ENCODE peak calls at places on chromosomes 4 and X, in eight cellular contexts. One of them, this sample, is unnamed.

GRCh38 chrX:40262641-40263560 is 165.1 kb upstream of the BCOR start:
- DNase-seq in NCI-H2029: no peak
- DNase-seq in OCI-LY7: no peak
- DNase-seq in AG08396: peak
- DNase-seq in right cardiac atrium: peak
- DNase-seq in RWPE2: no peak
- DNase-seq in occipital lobe: no peak
- DNase-seq in kidney: peak
- DNase-seq in this sample: no peak

GRCh38 chr4:169115897-169116254 is 105.8 kb upstream of the CBR4 start:
- DNase-seq in NCI-H2029: peak
- DNase-seq in OCI-LY7: no peak
- DNase-seq in AG08396: peak
- DNase-seq in right cardiac atrium: no peak
- DNase-seq in RWPE2: peak
- DNase-seq in occipital lobe: no peak
- DNase-seq in kidney: no peak
- DNase-seq in this sample: no peak

GRCh38 chr4:72302981-72303704 is 265.9 kb downstream of the ADAMTS3 start:
- DNase-seq in NCI-H2029: peak
- DNase-seq in OCI-LY7: peak
- DNase-seq in AG08396: peak
- DNase-seq in right cardiac atrium: no peak
- DNase-seq in RWPE2: no peak
- DNase-seq in occipital lobe: peak
- DNase-seq in kidney: no peak
- DNase-seq in this sample: peak

GRCh38 chrX:3141031-3141430 is 99.8 kb downstream of the ARSF start:
- DNase-seq in NCI-H2029: no peak
- DNase-seq in OCI-LY7: no peak
- DNase-seq in AG08396: no peak
- DNase-seq in right cardiac atrium: no peak
- DNase-seq in RWPE2: no peak
- DNase-seq in occipital lobe: no peak
- DNase-seq in kidney: no peak
- DNase-seq in this sample: no peak

GRCh38 chr4:23921447-23921845 is 31.6 kb upstream of the PPARGC1A start:
- DNase-seq in NCI-H2029: no peak
- DNase-seq in OCI-LY7: no peak
- DNase-seq in AG08396: no peak
- DNase-seq in right cardiac atrium: no peak
- DNase-seq in RWPE2: no peak
- DNase-seq in occipital lobe: no peak
- DNase-seq in kidney: no peak
- DNase-seq in this sample: no peak

GRCh38 chr4:57426779-57427395 is 316.7 kb upstream of the IGFBP7 start:
- DNase-seq in NCI-H2029: peak
- DNase-seq in OCI-LY7: peak
- DNase-seq in AG08396: peak
- DNase-seq in right cardiac atrium: peak
- DNase-seq in RWPE2: no peak
- DNase-seq in occipital lobe: peak
- DNase-seq in kidney: peak
- DNase-seq in this sample: peak

GRCh38 chr4:48439988-48440387 is 43.2 kb upstream of the SLC10A4 start:
- DNase-seq in NCI-H2029: no peak
- DNase-seq in OCI-LY7: no peak
- DNase-seq in AG08396: no peak
- DNase-seq in right cardiac atrium: no peak
- DNase-seq in RWPE2: no peak
- DNase-seq in occipital lobe: no peak
- DNase-seq in kidney: no peak
- DNase-seq in this sample: no peak

GRCh38 chr4:89915151-89915550 is 20.5 kb downstream of the MMRN1 start:
- DNase-seq in NCI-H2029: no peak
- DNase-seq in OCI-LY7: no peak
- DNase-seq in AG08396: no peak
- DNase-seq in right cardiac atrium: no peak
- DNase-seq in RWPE2: no peak
- DNase-seq in occipital lobe: no peak
- DNase-seq in kidney: no peak
- DNase-seq in this sample: no peak

GRCh38 chr4:145623831-145624230 is 4.6 kb downstream of the MMAA start:
- DNase-seq in NCI-H2029: no peak
- DNase-seq in OCI-LY7: no peak
- DNase-seq in AG08396: peak
- DNase-seq in right cardiac atrium: no peak
- DNase-seq in RWPE2: no peak
- DNase-seq in occipital lobe: no peak
- DNase-seq in kidney: no peak
- DNase-seq in this sample: no peak

GRCh38 chr4:156676116-156676851 is 295.3 kb downstream of the PDGFC start:
- DNase-seq in NCI-H2029: no peak
- DNase-seq in OCI-LY7: no peak
- DNase-seq in AG08396: no peak
- DNase-seq in right cardiac atrium: no peak
- DNase-seq in RWPE2: no peak
- DNase-seq in occipital lobe: no peak
- DNase-seq in kidney: no peak
- DNase-seq in this sample: no peak

GRCh38 chrX:22445880-22446279 is 173.2 kb downstream of the CBLL2 start:
- DNase-seq in NCI-H2029: no peak
- DNase-seq in OCI-LY7: no peak
- DNase-seq in AG08396: no peak
- DNase-seq in right cardiac atrium: no peak
- DNase-seq in RWPE2: no peak
- DNase-seq in occipital lobe: no peak
- DNase-seq in kidney: no peak
- DNase-seq in this sample: no peak

GRCh38 chr4:153115322-153116100 is 88.7 kb upstream of the TRIM2 start:
- DNase-seq in NCI-H2029: no peak
- DNase-seq in OCI-LY7: peak
- DNase-seq in AG08396: peak
- DNase-seq in right cardiac atrium: no peak
- DNase-seq in RWPE2: no peak
- DNase-seq in occipital lobe: no peak
- DNase-seq in kidney: no peak
- DNase-seq in this sample: no peak

GRCh38 chr4:102343964-102344519 is 1.2 kb downstream of the SLC39A8 start:
- DNase-seq in NCI-H2029: peak
- DNase-seq in OCI-LY7: peak
- DNase-seq in AG08396: no peak
- DNase-seq in right cardiac atrium: no peak
- DNase-seq in RWPE2: no peak
- DNase-seq in occipital lobe: peak
- DNase-seq in kidney: no peak
- DNase-seq in this sample: no peak

GRCh38 chr4:139599594-139600374 is 43.8 kb upstream of the SETD7 start:
- DNase-seq in NCI-H2029: peak
- DNase-seq in OCI-LY7: no peak
- DNase-seq in AG08396: no peak
- DNase-seq in right cardiac atrium: no peak
- DNase-seq in RWPE2: no peak
- DNase-seq in occipital lobe: no peak
- DNase-seq in kidney: no peak
- DNase-seq in this sample: no peak

GRCh38 chr4:187304131-187304530 is 580.5 kb upstream of the FAT1 start:
- DNase-seq in NCI-H2029: no peak
- DNase-seq in OCI-LY7: no peak
- DNase-seq in AG08396: no peak
- DNase-seq in right cardiac atrium: no peak
- DNase-seq in RWPE2: no peak
- DNase-seq in occipital lobe: no peak
- DNase-seq in kidney: no peak
- DNase-seq in this sample: no peak

GRCh38 chr4:157443537-157443936 is 223.0 kb downstream of the GRIA2 start:
- DNase-seq in NCI-H2029: no peak
- DNase-seq in OCI-LY7: no peak
- DNase-seq in AG08396: no peak
- DNase-seq in right cardiac atrium: no peak
- DNase-seq in RWPE2: no peak
- DNase-seq in occipital lobe: no peak
- DNase-seq in kidney: no peak
- DNase-seq in this sample: no peak

GRCh38 chr4:70544279-70544870 is 26.0 kb downstream of the AMTN start:
- DNase-seq in NCI-H2029: no peak
- DNase-seq in OCI-LY7: peak
- DNase-seq in AG08396: peak
- DNase-seq in right cardiac atrium: no peak
- DNase-seq in RWPE2: no peak
- DNase-seq in occipital lobe: no peak
- DNase-seq in kidney: no peak
- DNase-seq in this sample: no peak

GRCh38 chrX:64842492-64842891 is 133.8 kb downstream of the ZC4H2 start:
- DNase-seq in NCI-H2029: no peak
- DNase-seq in OCI-LY7: peak
- DNase-seq in AG08396: no peak
- DNase-seq in right cardiac atrium: no peak
- DNase-seq in RWPE2: no peak
- DNase-seq in occipital lobe: no peak
- DNase-seq in kidney: no peak
- DNase-seq in this sample: no peak

GRCh38 chr4:53196872-53197759 is 168.7 kb downstream of the SCFD2 start:
- DNase-seq in NCI-H2029: peak
- DNase-seq in OCI-LY7: peak
- DNase-seq in AG08396: peak
- DNase-seq in right cardiac atrium: no peak
- DNase-seq in RWPE2: no peak
- DNase-seq in occipital lobe: no peak
- DNase-seq in kidney: no peak
- DNase-seq in this sample: no peak